ENCODE peak calls at places on chromosomes 11 and 22, in nine cellular contexts. F is choroid plexus epithelial cell, C is neural crest cell, E is adrenal gland, O is astrocyte of the spinal cord, Z is fibroblast of mammary gland, A is coronary artery, Y is chondrocyte, K is AG09309. N is an unnamed sample.

GRCh38 chr11:76656087-76656531 is 14.4 kb downstream of the LRRC32 start:
- DNase-seq in F (no peak), C (no peak), E (peak), O (no peak), Z (no peak), A (peak), Y (peak), K (no peak), N (no peak)

GRCh38 chr11:130775306-130776043 is 140.8 kb downstream of the SNX19 start:
- DNase-seq in F (peak), C (no peak), E (no peak), O (peak), Z (peak), A (peak), Y (no peak), K (peak), N (peak)

GRCh38 chr11:111836766-111837165 is 34.6 kb downstream of the ALG9 start:
- DNase-seq in F (peak), C (no peak), E (no peak), O (peak), Z (peak), A (no peak), Y (no peak), K (no peak), N (no peak)

GRCh38 chr11:47590026-47590861 is 3.8 kb downstream of the FAM180B start:
- DNase-seq in F (no peak), C (no peak), E (no peak), O (peak), Z (no peak), A (no peak), Y (no peak), K (no peak), N (no peak)

GRCh38 chr22:26170112-26170492 is 840 bp downstream of the SEZ6L start:
- DNase-seq in F (no peak), C (no peak), E (no peak), O (no peak), Z (no peak), A (no peak), Y (no peak), K (no peak), N (no peak)

GRCh38 chr11:29214833-29215232 is 802.0 kb downstream of the KCNA4 start:
- DNase-seq in F (peak), C (no peak), E (no peak), O (peak), Z (peak), A (no peak), Y (no peak), K (peak), N (no peak)

GRCh38 chr11:119895981-119896380 is 167.0 kb upstream of the NECTIN1 start:
- DNase-seq in F (no peak), C (no peak), E (no peak), O (no peak), Z (no peak), A (no peak), Y (no peak), K (no peak), N (no peak)

GRCh38 chr11:117942255-117942654 is 13.1 kb upstream of the TMPRSS13 start:
- DNase-seq in F (no peak), C (no peak), E (no peak), O (no peak), Z (no peak), A (no peak), Y (no peak), K (no peak), N (no peak)

GRCh38 chr11:88555018-88555828 is 217.7 kb upstream of the CTSC start:
- DNase-seq in F (peak), C (no peak), E (no peak), O (peak), Z (peak), A (no peak), Y (no peak), K (peak), N (peak)

GRCh38 chr22:20957118-20957690 is 9.9 kb upstream of the AIFM3 start:
- DNase-seq in F (no peak), C (no peak), E (no peak), O (no peak), Z (no peak), A (no peak), Y (no peak), K (no peak), N (peak)

GRCh38 chr11:119629085-119629484 is 99.9 kb downstream of the NECTIN1 start:
- DNase-seq in F (no peak), C (no peak), E (no peak), O (no peak), Z (no peak), A (no peak), Y (no peak), K (no peak), N (no peak)

GRCh38 chr11:8097926-8098325 is 16.9 kb downstream of the TUB start:
- DNase-seq in F (no peak), C (no peak), E (no peak), O (no peak), Z (no peak), A (peak), Y (no peak), K (no peak), N (no peak)

GRCh38 chr11:85827768-85828639 is 17.1 kb upstream of the SYTL2 start:
- DNase-seq in F (peak), C (no peak), E (no peak), O (peak), Z (peak), A (no peak), Y (no peak), K (peak), N (peak)
- TF ChIP-seq CTCF in F (no peak), C (no peak), E (no peak), O (no peak), Z (no peak), A (no peak), Y (no peak), K (no peak), N (no peak)

GRCh38 chr11:102780491-102780918 is at the start of gene MMP10:
- DNase-seq in F (peak), C (no peak), E (no peak), O (peak), Z (peak), A (no peak), Y (no peak), K (no peak), N (no peak)
- TF ChIP-seq CTCF in F (peak), C (peak), E (no peak), O (peak), Z (peak), A (no peak), Y (peak), K (peak), N (peak)

GRCh38 chr11:128153697-128154048 is 433.7 kb downstream of the ETS1 start:
- DNase-seq in F (no peak), C (no peak), E (no peak), O (no peak), Z (no peak), A (no peak), Y (no peak), K (no peak), N (no peak)
- TF ChIP-seq CTCF in F (no peak), C (no peak), E (no peak), O (no peak), Z (no peak), A (no peak), Y (no peak), K (no peak), N (no peak)

DNA sequence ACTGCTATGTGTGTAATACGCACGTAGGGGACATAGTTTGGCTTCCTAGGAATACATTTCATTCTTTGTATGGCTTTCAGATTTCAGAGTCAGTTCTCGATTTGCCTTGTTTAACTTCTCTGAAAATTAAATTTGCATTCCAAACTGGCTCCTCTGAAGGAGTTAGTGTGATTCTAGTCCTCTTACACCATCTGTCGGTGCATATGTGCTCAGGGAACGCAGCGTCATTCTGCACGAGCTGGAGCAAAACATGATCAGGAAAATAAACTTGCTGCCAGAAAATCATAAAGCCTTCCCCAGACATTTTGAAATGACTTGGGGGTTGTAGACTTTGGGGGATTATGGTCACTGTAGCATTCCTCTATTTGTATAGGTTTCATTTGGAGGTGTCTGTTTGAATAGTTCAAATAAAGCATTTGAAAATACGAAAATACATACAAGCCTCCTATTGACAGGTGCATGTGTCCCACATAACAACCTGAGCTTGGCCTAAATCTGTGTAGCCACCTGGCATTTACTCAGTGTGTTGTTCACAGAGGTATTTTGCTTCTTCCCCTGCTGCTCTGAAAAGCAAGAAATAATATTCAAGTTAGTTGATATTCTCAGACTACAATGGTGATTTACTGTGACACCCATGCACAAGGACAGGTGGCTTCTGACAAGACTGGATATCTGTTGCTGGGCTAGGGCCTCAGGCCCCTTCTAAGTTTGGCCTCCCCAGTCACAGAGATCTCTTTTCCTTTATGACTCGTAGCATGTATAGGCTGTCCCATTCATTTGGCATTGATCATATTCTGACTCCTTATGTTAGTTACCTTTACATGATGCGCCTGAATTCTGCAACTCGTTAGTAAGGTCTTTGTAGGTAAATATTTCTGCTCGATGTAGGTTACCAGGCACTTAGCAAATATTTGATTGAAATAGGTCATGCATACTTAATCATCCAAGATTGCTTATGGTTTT is 81.6 kb upstream of the SORL1-AS1 start:
- DNase-seq in F (peak), C (no peak), E (no peak), O (peak), Z (peak), A (no peak), Y (no peak), K (no peak), N (no peak)
- TF ChIP-seq CTCF in F (peak), C (no peak), E (no peak), O (peak), Z (peak), A (peak), Y (peak), K (peak), N (peak)

GRCh38 chr11:12918667-12919066 is 90.4 kb upstream of the RASSF10 start:
- DNase-seq in F (no peak), C (no peak), E (no peak), O (no peak), Z (no peak), A (no peak), Y (no peak), K (no peak), N (no peak)

GRCh38 chr11:12915093-12915492 is 94.0 kb upstream of the RASSF10 start:
- DNase-seq in F (no peak), C (no peak), E (no peak), O (no peak), Z (no peak), A (no peak), Y (no peak), K (no peak), N (no peak)

GRCh38 chr11:12909866-12910265 is 99.2 kb upstream of the RASSF10 start:
- DNase-seq in F (no peak), C (no peak), E (no peak), O (no peak), Z (peak), A (no peak), Y (no peak), K (no peak), N (no peak)

GRCh38 chr11:12917830-12918229 is 91.3 kb upstream of the RASSF10 start:
- DNase-seq in F (no peak), C (no peak), E (no peak), O (no peak), Z (no peak), A (no peak), Y (no peak), K (no peak), N (no peak)

GRCh38 chr11:12914401-12914912 is 94.7 kb upstream of the RASSF10 start:
- DNase-seq in F (peak), C (peak), E (no peak), O (peak), Z (peak), A (no peak), Y (no peak), K (peak), N (no peak)
- TF ChIP-seq CTCF in F (peak), C (peak), E (no peak), O (peak), Z (peak), A (peak), Y (peak), K (peak), N (peak)

DNA sequence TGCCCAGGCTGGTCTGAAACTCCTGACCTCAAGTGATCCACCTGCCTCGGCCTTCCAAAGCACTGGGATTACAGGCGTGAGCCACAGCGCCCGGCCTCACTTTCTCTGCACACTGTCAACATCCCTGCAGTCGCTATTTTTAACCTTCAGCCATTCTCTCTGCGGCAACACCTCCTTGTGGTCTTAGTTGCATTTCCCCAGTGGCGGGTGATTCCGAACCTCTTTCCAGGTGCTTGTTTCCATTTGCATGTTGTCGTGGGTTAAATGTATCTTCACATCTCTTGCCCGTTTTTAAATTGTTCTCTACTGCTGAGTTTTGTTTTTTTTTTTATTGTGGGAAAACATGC is 2.2 kb upstream of the SCT start:
- DNase-seq in F (no peak), C (no peak), E (no peak), O (no peak), Z (no peak), A (no peak), Y (no peak), K (no peak), N (no peak)
- TF ChIP-seq CTCF in F (peak), C (no peak), E (no peak), O (peak), Z (no peak), A (no peak), Y (peak), K (no peak), N (no peak)

DNA sequence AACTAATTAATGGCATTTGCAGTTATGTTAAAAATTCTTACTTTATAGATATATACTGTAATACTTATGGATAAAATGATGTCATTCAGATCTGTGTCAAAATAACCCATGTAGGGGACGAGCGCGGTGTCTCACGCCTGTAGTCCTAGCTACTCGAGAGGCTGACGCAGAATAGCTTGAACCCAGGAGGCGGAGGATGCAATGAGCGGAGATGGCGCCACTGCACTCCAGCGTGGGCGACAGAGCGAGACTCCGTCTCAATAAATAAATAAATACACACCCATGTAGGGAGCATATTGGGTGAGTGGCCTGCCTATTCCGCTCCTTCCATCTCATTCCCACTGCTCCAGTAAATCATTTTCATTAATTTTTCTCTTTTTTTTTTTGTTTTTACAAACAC is 7.1 kb downstream of the SNU13 start:
- DNase-seq in F (peak), C (no peak), E (no peak), O (no peak), Z (peak), A (no peak), Y (no peak), K (no peak), N (no peak)
- TF ChIP-seq CTCF in F (no peak), C (no peak), E (no peak), O (no peak), Z (no peak), A (no peak), Y (no peak), K (no peak), N (no peak)

GRCh38 chr22:50169774-50170341 is 673 bp upstream of the PANX2 start:
- DNase-seq in F (no peak), C (no peak), E (no peak), O (no peak), Z (no peak), A (no peak), Y (no peak), K (no peak), N (peak)
- TF ChIP-seq CTCF in F (no peak), C (peak), E (no peak), O (no peak), Z (no peak), A (no peak), Y (peak), K (no peak), N (no peak)

GRCh38 chr22:39215430-39216142 is 29.2 kb downstream of the PDGFB start:
- DNase-seq in F (no peak), C (no peak), E (no peak), O (no peak), Z (no peak), A (peak), Y (peak), K (no peak), N (no peak)
- TF ChIP-seq CTCF in F (peak), C (peak), E (no peak), O (peak), Z (peak), A (no peak), Y (peak), K (peak), N (peak)

DNA sequence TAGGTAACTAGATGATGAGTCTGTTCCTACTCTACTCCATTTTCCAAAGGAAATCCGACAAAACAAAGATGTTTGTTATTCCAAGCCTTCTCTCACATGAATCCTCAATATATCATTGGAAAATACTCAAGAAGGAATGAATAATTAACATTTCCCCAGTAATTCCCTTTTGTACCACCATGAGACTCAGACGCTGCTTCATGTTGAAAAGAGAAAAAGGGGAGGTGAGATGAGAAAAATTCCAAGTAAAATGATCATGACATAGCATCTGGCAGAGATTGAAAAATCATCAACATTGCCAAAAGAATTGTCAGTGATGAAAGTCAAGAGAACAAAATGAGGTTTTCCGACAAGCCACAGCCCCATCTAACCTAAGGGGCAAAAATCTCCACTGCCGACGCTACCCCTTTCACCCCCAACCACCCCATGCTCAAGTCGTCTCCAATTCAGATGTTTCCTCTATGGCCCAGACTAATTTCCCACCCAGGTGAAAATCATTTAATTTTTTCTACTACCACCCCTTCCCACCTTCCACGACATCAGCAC is 1.3 kb downstream of the RAB6A start:
- DNase-seq in F (peak), C (no peak), E (no peak), O (peak), Z (peak), A (no peak), Y (no peak), K (no peak), N (no peak)
- TF ChIP-seq CTCF in F (peak), C (peak), E (peak), O (peak), Z (peak), A (no peak), Y (peak), K (peak), N (peak)

N was measured in PC-9.